ENCODE peak calls at places on chromosomes 16 and 17, in five cellular contexts. Y, S, H, P and I are unnamed samples. For H3K27me3 and H3K36me3, the result is how much of the 10 kb centered on the place peaks cover.

GRCh38 chr16:84228321-84228838 is 11.4 kb downstream of the KCNG4 start:
- DNase-seq in Y (peak), S (no peak), H (peak), P (no peak), I (peak)

GRCh38 chr17:41649923-41650519 is 25.6 kb upstream of the KRT17 start:
- DNase-seq in Y (no peak), S (no peak), H (no peak), P (no peak), I (no peak)

GRCh38 chr17:79156463-79157095 is 82.0 kb downstream of the ENGASE start:
- DNase-seq in Y (no peak), S (no peak), H (no peak), P (no peak), I (no peak)

GRCh38 chr17:58666858-58667267 is 25.0 kb downstream of the TEX14 start:
- DNase-seq in Y (peak), S (peak), H (peak), P (no peak), I (no peak)

GRCh38 chr16:84500531-84500930 is 3.9 kb downstream of the MEAK7 start:
- DNase-seq in Y (no peak), S (no peak), H (no peak), P (no peak), I (no peak)

GRCh38 chr17:56913000-56913866 is 616 bp downstream of the TRIM25 start:
- DNase-seq in Y (no peak), S (no peak), H (peak), P (no peak), I (no peak)

GRCh38 chr17:78780852-78781338 is 1.2 kb downstream of the CYTH1 start:
- DNase-seq in Y (peak), S (no peak), H (no peak), P (no peak), I (no peak)

GRCh38 chr16:2533912-2534311 is 2.7 kb upstream of the CEMP1 start:
- DNase-seq in Y (no peak), S (no peak), H (no peak), P (no peak), I (no peak)

GRCh38 chr17:10771142-10771541 is 32.8 kb downstream of the TMEM238L start:
- DNase-seq in Y (no peak), S (no peak), H (no peak), P (no peak), I (no peak)

GRCh38 chr17:1820518-1821252 is 9.0 kb downstream of the SMYD4 start:
- DNase-seq in Y (no peak), S (no peak), H (no peak), P (peak), I (no peak)

GRCh38 chr17:78019367-78019975 is 61.0 kb downstream of the TNRC6C start:
- DNase-seq in Y (no peak), S (no peak), H (no peak), P (no peak), I (no peak)

GRCh38 chr17:67633751-67634191 is 84.0 kb upstream of the NOL11 start:
- DNase-seq in Y (no peak), S (no peak), H (no peak), P (no peak), I (no peak)

GRCh38 chr17:61578645-61579044 is 12.4 kb downstream of the NACA2 start:
- DNase-seq in Y (no peak), S (no peak), H (no peak), P (no peak), I (no peak)

GRCh38 chr17:61581611-61582349 is 9.2 kb downstream of the NACA2 start:
- DNase-seq in Y (no peak), S (no peak), H (no peak), P (no peak), I (no peak)

GRCh38 chr17:61579382-61579781 is 11.6 kb downstream of the NACA2 start:
- DNase-seq in Y (no peak), S (no peak), H (no peak), P (no peak), I (no peak)

GRCh38 chr17:61580502-61580901 is 10.5 kb downstream of the NACA2 start:
- DNase-seq in Y (no peak), S (no peak), H (no peak), P (no peak), I (no peak)

DNA sequence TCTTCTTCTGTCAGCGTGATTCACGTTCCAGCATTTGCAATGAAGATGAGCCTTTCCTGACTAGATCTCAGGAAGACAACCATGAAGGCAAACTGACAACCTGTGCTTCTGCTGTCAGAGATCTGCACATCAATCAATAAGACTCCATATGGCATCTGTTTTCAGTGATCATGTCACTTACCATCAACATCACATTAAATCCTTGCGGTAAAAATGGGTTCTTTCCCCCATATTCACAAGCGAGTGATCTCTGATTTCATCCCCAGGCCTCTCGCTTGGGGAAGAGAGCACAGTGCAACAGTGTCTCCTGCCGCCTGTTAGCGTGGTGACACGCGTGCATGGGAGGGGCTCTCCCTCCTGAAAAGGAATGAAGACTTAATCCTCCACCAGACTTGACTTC is 11.1 kb downstream of the NACA2 start:
- DNase-seq in Y (no peak), S (no peak), H (no peak), P (no peak), I (no peak)
- TF ChIP-seq CTCF in Y (no peak), S (no peak), H (no peak), P (peak), I (peak)

DNA sequence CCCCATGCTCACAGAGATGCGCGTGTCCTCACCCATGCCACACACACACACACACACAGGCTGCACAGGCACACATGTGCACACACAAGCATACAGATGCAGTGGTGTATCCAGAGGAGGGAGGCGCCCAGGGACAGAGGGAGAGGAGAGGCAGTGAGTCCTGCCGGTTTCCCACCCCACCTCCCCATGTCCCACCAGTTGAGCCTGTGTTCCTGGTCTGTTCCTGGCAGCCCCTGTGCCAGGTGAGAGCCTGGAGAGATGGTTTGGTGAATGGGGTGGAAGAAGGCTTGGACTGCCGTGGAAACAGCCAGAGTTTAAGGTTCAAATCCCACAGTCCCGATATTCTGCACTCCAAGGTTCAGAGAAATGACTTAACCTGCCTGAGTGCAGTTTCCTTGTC is 10.2 kb upstream of the FADS6 start:
- DNase-seq in Y (no peak), S (no peak), H (no peak), P (no peak), I (no peak)
- H3K27me3 ChIP-seq in Y (under half), S (under half), H (under half), P (under half), I (under half)

GRCh38 chr16:47109361-47109760 is 34.4 kb downstream of the NETO2 start:
- DNase-seq in Y (no peak), S (no peak), H (no peak), P (no peak), I (no peak)
- H3K36me3 ChIP-seq in Y (under half), S (under half), H (under half), P (under half), I (under half)

DNA sequence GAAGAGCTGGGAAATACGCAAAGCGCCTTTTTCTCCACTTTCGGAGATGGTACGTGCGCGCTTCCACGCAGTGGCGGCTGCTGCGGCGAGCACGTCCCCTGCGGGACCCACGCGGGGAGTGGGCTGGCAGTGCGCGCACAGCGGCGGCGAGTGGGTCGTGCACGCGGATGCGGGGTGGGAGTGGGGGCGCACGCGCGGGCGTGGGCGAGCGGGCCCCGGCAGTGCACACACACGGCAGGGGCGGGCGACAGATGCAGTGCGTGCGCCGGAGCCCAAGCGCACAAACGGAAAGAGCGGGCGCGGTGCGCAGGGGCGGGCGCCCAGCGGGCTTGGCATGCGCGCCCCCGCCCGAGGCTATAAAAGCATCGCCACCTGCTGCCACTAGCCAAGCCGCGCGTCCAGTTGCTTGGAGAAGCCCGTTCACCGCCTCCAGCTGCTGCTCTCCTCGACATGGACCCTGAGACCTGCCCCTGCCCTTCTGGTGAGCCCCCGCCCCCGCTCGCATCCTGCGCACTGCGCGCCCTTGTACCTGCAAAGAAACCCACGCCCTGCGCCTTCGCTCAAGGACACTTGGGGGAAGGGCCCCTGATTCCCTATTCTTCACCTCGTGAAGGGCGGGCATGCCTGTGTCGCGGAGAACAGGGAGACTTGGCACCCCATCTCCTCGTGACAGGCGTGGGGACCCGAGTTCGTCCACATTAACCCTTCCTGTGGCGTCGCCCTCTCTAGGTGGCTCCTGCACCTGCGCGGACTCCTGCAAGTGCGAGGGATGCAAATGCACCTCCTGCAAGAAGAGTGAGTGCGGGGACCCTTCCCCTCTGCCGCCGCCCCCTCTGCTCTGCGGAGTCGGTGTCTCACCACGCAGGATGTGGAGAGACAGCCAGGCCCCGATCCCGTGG is at the start of gene MT3:
- DNase-seq in Y (no peak), S (no peak), H (peak), P (no peak), I (no peak)
- TF ChIP-seq CTCF in Y (no peak), S (no peak), H (no peak), P (no peak), I (no peak)

GRCh38 chr17:17870292-17870691 is 33.5 kb upstream of the SREBF1 start:
- DNase-seq in Y (no peak), S (no peak), H (no peak), P (no peak), I (no peak)
- H3K27me3 ChIP-seq in Y (under half), S (under half), H (under half), P (under half), I (under half)

GRCh38 chr17:59760164-59760563 is 52.7 kb downstream of the VMP1 start:
- DNase-seq in Y (no peak), S (no peak), H (no peak), P (no peak), I (no peak)

GRCh38 chr17:59763861-59764260 is 56.4 kb downstream of the VMP1 start:
- DNase-seq in Y (no peak), S (no peak), H (no peak), P (no peak), I (peak)

GRCh38 chr17:59761385-59762021 is 54.0 kb downstream of the VMP1 start:
- DNase-seq in Y (no peak), S (no peak), H (no peak), P (no peak), I (peak)

GRCh38 chr17:59762826-59763374 is 55.4 kb downstream of the VMP1 start:
- DNase-seq in Y (no peak), S (no peak), H (no peak), P (no peak), I (no peak)

GRCh38 chr17:59762022-59762825 is 54.8 kb downstream of the VMP1 start:
- DNase-seq in Y (no peak), S (no peak), H (no peak), P (no peak), I (no peak)
- H3K36me3 ChIP-seq in Y (under half), S (under half), H (under half), P (under half), I (under half)

DNA sequence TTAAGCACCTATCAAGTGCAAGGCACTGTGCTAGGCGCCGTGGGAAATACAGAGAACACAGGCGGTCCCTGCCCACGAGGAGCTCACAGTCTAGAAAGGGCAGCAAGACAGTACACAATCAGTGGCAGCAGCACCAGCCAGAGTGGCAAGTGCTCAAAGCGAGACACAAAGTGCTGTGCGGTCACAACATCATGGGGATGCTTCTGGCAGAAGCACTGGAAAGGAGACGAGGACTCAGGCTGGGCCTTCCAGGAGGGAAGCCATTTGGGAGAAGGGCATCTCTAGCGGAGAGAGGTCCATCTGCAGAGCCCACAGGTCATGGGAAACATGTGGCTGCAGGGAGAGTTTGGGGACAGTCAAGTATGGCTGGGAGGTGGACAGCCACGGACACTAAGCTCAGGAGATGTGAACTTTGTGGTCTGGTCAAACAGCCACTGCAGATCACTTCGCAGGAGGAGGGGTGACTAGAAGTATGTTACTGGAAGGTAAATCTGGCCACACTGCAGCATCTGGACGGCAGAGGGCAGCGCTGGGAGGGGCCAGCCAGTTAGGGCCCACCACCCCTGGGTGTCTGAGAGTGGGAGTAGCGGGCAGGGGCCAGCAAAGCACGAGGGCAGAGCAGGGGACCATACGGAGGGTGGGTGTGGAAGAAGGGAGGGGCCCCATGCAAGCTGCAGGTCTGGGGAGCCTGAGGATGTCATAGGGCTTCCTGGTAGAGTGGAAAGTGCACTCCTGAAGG is 71.1 kb downstream of the N4BP1 start:
- DNase-seq in Y (no peak), S (no peak), H (no peak), P (no peak), I (no peak)
- TF ChIP-seq CTCF in Y (no peak), S (peak), H (no peak), P (no peak), I (peak)